ENCODE peak calls at places on chromosome 4, in seven cellular contexts. One of them, this sample, is unnamed.

GRCh38 chr4:34417160-34417559 is 1827.2 kb downstream of the ARAP2 start:
- DNase-seq in glutamatergic neuron: no peak
- DNase-seq in choroid plexus epithelial cell: peak; percentile 4
- DNase-seq in AG09319: no peak
- DNase-seq in upper lobe of right lung: no peak
- DNase-seq in chondrocyte: no peak
- DNase-seq in heart left ventricle: no peak
- DNase-seq in this sample: peak; percentile 10

GRCh38 chr4:8912506-8912905 is 40.9 kb upstream of the HMX1 start:
- DNase-seq in glutamatergic neuron: no peak
- DNase-seq in choroid plexus epithelial cell: no peak
- DNase-seq in AG09319: no peak
- DNase-seq in upper lobe of right lung: no peak
- DNase-seq in chondrocyte: peak; percentile 47
- DNase-seq in heart left ventricle: peak; percentile 8
- DNase-seq in this sample: no peak

GRCh38 chr4:10733016-10733415 is 48.4 kb upstream of the CLNK start:
- DNase-seq in glutamatergic neuron: no peak
- DNase-seq in choroid plexus epithelial cell: no peak
- DNase-seq in AG09319: no peak
- DNase-seq in upper lobe of right lung: no peak
- DNase-seq in chondrocyte: no peak
- DNase-seq in heart left ventricle: no peak
- DNase-seq in this sample: no peak

GRCh38 chr4:2043396-2044118 is 15.6 kb upstream of the NAT8L start:
- DNase-seq in glutamatergic neuron: no peak
- DNase-seq in choroid plexus epithelial cell: no peak
- DNase-seq in AG09319: no peak
- DNase-seq in upper lobe of right lung: peak; percentile 60
- DNase-seq in chondrocyte: no peak
- DNase-seq in heart left ventricle: no peak
- DNase-seq in this sample: no peak

GRCh38 chr4:33160126-33160525 is 2440.0 kb downstream of the PCDH7 start:
- DNase-seq in glutamatergic neuron: no peak
- DNase-seq in choroid plexus epithelial cell: peak; percentile 47
- DNase-seq in AG09319: peak; percentile 5
- DNase-seq in upper lobe of right lung: no peak
- DNase-seq in chondrocyte: no peak
- DNase-seq in heart left ventricle: no peak
- DNase-seq in this sample: peak; percentile 13

GRCh38 chr4:182085051-182085480 is 158.1 kb upstream of the TENM3 start:
- DNase-seq in glutamatergic neuron: no peak
- DNase-seq in choroid plexus epithelial cell: peak; percentile 69
- DNase-seq in AG09319: no peak
- DNase-seq in upper lobe of right lung: no peak
- DNase-seq in chondrocyte: no peak
- DNase-seq in heart left ventricle: no peak
- DNase-seq in this sample: no peak

GRCh38 chr4:1472148-1472797 is 66.0 kb upstream of the NKX1-1 start:
- DNase-seq in glutamatergic neuron: peak; percentile 23
- DNase-seq in choroid plexus epithelial cell: no peak
- DNase-seq in AG09319: no peak
- DNase-seq in upper lobe of right lung: no peak
- DNase-seq in chondrocyte: peak; percentile 85
- DNase-seq in heart left ventricle: no peak
- DNase-seq in this sample: no peak

GRCh38 chr4:140739971-140740370 is 16.2 kb downstream of the TBC1D9 start:
- DNase-seq in glutamatergic neuron: no peak
- DNase-seq in choroid plexus epithelial cell: no peak
- DNase-seq in AG09319: no peak
- DNase-seq in upper lobe of right lung: no peak
- DNase-seq in chondrocyte: no peak
- DNase-seq in heart left ventricle: no peak
- DNase-seq in this sample: no peak

GRCh38 chr4:107906458-107907100 is 24.8 kb upstream of the CYP2U1 start:
- DNase-seq in glutamatergic neuron: no peak
- DNase-seq in choroid plexus epithelial cell: no peak
- DNase-seq in AG09319: no peak
- DNase-seq in upper lobe of right lung: no peak
- DNase-seq in chondrocyte: no peak
- DNase-seq in heart left ventricle: no peak
- DNase-seq in this sample: no peak

GRCh38 chr4:40840255-40840984 is 90.7 kb downstream of the NSUN7 start:
- DNase-seq in glutamatergic neuron: no peak
- DNase-seq in choroid plexus epithelial cell: no peak
- DNase-seq in AG09319: no peak
- DNase-seq in upper lobe of right lung: no peak
- DNase-seq in chondrocyte: no peak
- DNase-seq in heart left ventricle: no peak
- DNase-seq in this sample: no peak

GRCh38 chr4:3313139-3313538 is 20.3 kb downstream of the RGS12 start:
- DNase-seq in glutamatergic neuron: no peak
- DNase-seq in choroid plexus epithelial cell: no peak
- DNase-seq in AG09319: no peak
- DNase-seq in upper lobe of right lung: peak; percentile 17
- DNase-seq in chondrocyte: no peak
- DNase-seq in heart left ventricle: peak; percentile 3
- DNase-seq in this sample: no peak

GRCh38 chr4:99356992-99357391 is 4.4 kb upstream of the ADH1C start:
- DNase-seq in glutamatergic neuron: no peak
- DNase-seq in choroid plexus epithelial cell: no peak
- DNase-seq in AG09319: no peak
- DNase-seq in upper lobe of right lung: no peak
- DNase-seq in chondrocyte: no peak
- DNase-seq in heart left ventricle: no peak
- DNase-seq in this sample: no peak

GRCh38 chr4:71052716-71053115 is 59.3 kb downstream of the DCK start:
- DNase-seq in glutamatergic neuron: no peak
- DNase-seq in choroid plexus epithelial cell: no peak
- DNase-seq in AG09319: no peak
- DNase-seq in upper lobe of right lung: no peak
- DNase-seq in chondrocyte: no peak
- DNase-seq in heart left ventricle: no peak
- DNase-seq in this sample: no peak

GRCh38 chr4:185004562-185005208 is 13.6 kb upstream of the HELT start:
- DNase-seq in glutamatergic neuron: peak; percentile 34
- DNase-seq in choroid plexus epithelial cell: peak; percentile 15
- DNase-seq in AG09319: no peak
- DNase-seq in upper lobe of right lung: peak; percentile 74
- DNase-seq in chondrocyte: no peak
- DNase-seq in heart left ventricle: no peak
- DNase-seq in this sample: peak; percentile 5

GRCh38 chr4:39410415-39410814 is 3.7 kb downstream of the KLB start:
- DNase-seq in glutamatergic neuron: no peak
- DNase-seq in choroid plexus epithelial cell: peak; percentile 50
- DNase-seq in AG09319: no peak
- DNase-seq in upper lobe of right lung: no peak
- DNase-seq in chondrocyte: no peak
- DNase-seq in heart left ventricle: no peak
- DNase-seq in this sample: no peak

GRCh38 chr4:88137112-88137511 is 21.3 kb downstream of the ABCG2 start:
- DNase-seq in glutamatergic neuron: no peak
- DNase-seq in choroid plexus epithelial cell: no peak
- DNase-seq in AG09319: no peak
- DNase-seq in upper lobe of right lung: no peak
- DNase-seq in chondrocyte: no peak
- DNase-seq in heart left ventricle: no peak
- DNase-seq in this sample: peak; percentile 34

GRCh38 chr4:10733486-10733885 is 48.9 kb upstream of the CLNK start:
- DNase-seq in glutamatergic neuron: no peak
- DNase-seq in choroid plexus epithelial cell: no peak
- DNase-seq in AG09319: no peak
- DNase-seq in upper lobe of right lung: no peak
- DNase-seq in chondrocyte: no peak
- DNase-seq in heart left ventricle: no peak
- DNase-seq in this sample: no peak

GRCh38 chr4:102829803-102830202 is 2.5 kb upstream of the UBE2D3 start:
- DNase-seq in glutamatergic neuron: no peak
- DNase-seq in choroid plexus epithelial cell: no peak
- DNase-seq in AG09319: no peak
- DNase-seq in upper lobe of right lung: no peak
- DNase-seq in chondrocyte: no peak
- DNase-seq in heart left ventricle: no peak
- DNase-seq in this sample: no peak

GRCh38 chr4:102828497-102828808 is 1.1 kb upstream of the UBE2D3 start:
- DNase-seq in glutamatergic neuron: no peak
- DNase-seq in choroid plexus epithelial cell: no peak
- DNase-seq in AG09319: no peak
- DNase-seq in upper lobe of right lung: no peak
- DNase-seq in chondrocyte: no peak
- DNase-seq in heart left ventricle: no peak
- DNase-seq in this sample: no peak

GRCh38 chr4:102826105-102826889 is 1.1 kb downstream of the UBE2D3 start:
- DNase-seq in glutamatergic neuron: no peak
- DNase-seq in choroid plexus epithelial cell: no peak
- DNase-seq in AG09319: no peak
- DNase-seq in upper lobe of right lung: no peak
- DNase-seq in chondrocyte: no peak
- DNase-seq in heart left ventricle: no peak
- DNase-seq in this sample: no peak

GRCh38 chr4:102826890-102827673 is at the start of gene UBE2D3:
- DNase-seq in glutamatergic neuron: peak; percentile 96
- DNase-seq in choroid plexus epithelial cell: peak; percentile 99
- DNase-seq in AG09319: peak; percentile 95
- DNase-seq in upper lobe of right lung: peak; percentile 97
- DNase-seq in chondrocyte: peak; percentile 99
- DNase-seq in heart left ventricle: peak; percentile 95
- DNase-seq in this sample: peak; percentile 76

GRCh38 chr4:102827674-102828496 is 534 bp upstream of the UBE2D3 start:
- DNase-seq in glutamatergic neuron: peak; percentile 97
- DNase-seq in choroid plexus epithelial cell: peak; percentile 100
- DNase-seq in AG09319: peak; percentile 100
- DNase-seq in upper lobe of right lung: peak; percentile 99
- DNase-seq in chondrocyte: peak; percentile 98
- DNase-seq in heart left ventricle: peak; percentile 100
- DNase-seq in this sample: peak; percentile 100
- TF ChIP-seq CTCF in glutamatergic neuron: no peak
- TF ChIP-seq CTCF in choroid plexus epithelial cell: peak; percentile 14
- TF ChIP-seq CTCF in AG09319: peak; percentile 15
- TF ChIP-seq CTCF in upper lobe of right lung: peak; percentile 8
- TF ChIP-seq CTCF in chondrocyte: no peak
- TF ChIP-seq CTCF in heart left ventricle: no peak
- TF ChIP-seq CTCF in this sample: peak; percentile 1

GRCh38 chr4:138561276-138561880 is 319.2 kb upstream of the SLC7A11 start:
- DNase-seq in glutamatergic neuron: no peak
- DNase-seq in choroid plexus epithelial cell: no peak
- DNase-seq in AG09319: no peak
- DNase-seq in upper lobe of right lung: peak; percentile 60
- DNase-seq in chondrocyte: peak; percentile 81
- DNase-seq in heart left ventricle: no peak
- DNase-seq in this sample: no peak

GRCh38 chr4:138562544-138562961 is 320.4 kb upstream of the SLC7A11 start:
- DNase-seq in glutamatergic neuron: no peak
- DNase-seq in choroid plexus epithelial cell: peak; percentile 75
- DNase-seq in AG09319: peak; percentile 20
- DNase-seq in upper lobe of right lung: no peak
- DNase-seq in chondrocyte: no peak
- DNase-seq in heart left ventricle: peak; percentile 38
- DNase-seq in this sample: peak; percentile 55

GRCh38 chr4:138558886-138559285 is 316.7 kb upstream of the SLC7A11 start:
- DNase-seq in glutamatergic neuron: no peak
- DNase-seq in choroid plexus epithelial cell: no peak
- DNase-seq in AG09319: no peak
- DNase-seq in upper lobe of right lung: no peak
- DNase-seq in chondrocyte: no peak
- DNase-seq in heart left ventricle: no peak
- DNase-seq in this sample: no peak

GRCh38 chr4:138561906-138562305 is 319.8 kb upstream of the SLC7A11 start:
- DNase-seq in glutamatergic neuron: no peak
- DNase-seq in choroid plexus epithelial cell: no peak
- DNase-seq in AG09319: no peak
- DNase-seq in upper lobe of right lung: no peak
- DNase-seq in chondrocyte: peak; percentile 70
- DNase-seq in heart left ventricle: no peak
- DNase-seq in this sample: no peak

DNA sequence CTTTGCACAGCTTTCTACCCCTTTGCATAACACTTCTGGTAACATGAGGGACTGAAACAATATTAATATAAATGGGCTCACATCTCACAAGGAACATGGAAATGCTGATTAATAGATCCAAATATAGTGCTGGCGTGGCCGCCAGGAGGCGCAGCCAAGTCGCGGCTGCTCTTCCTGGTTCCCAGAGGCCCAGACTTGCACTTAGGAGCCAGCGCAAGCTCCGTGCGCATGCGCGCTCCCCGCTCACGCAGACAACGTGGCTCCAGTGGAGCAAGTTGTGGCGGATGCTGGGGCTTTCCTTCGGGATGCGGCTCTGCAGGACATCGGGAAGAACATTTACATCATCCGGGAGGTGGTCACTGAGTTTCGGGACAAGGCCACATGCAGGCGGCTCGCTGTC is 318.3 kb upstream of the SLC7A11 start:
- DNase-seq in glutamatergic neuron: no peak
- DNase-seq in choroid plexus epithelial cell: no peak
- DNase-seq in AG09319: no peak
- DNase-seq in upper lobe of right lung: no peak
- DNase-seq in chondrocyte: no peak
- DNase-seq in heart left ventricle: no peak
- DNase-seq in this sample: no peak
- TF ChIP-seq CTCF in glutamatergic neuron: peak; percentile 28
- TF ChIP-seq CTCF in choroid plexus epithelial cell: no peak
- TF ChIP-seq CTCF in AG09319: no peak
- TF ChIP-seq CTCF in upper lobe of right lung: no peak
- TF ChIP-seq CTCF in chondrocyte: no peak
- TF ChIP-seq CTCF in heart left ventricle: no peak
- TF ChIP-seq CTCF in this sample: no peak

DNA sequence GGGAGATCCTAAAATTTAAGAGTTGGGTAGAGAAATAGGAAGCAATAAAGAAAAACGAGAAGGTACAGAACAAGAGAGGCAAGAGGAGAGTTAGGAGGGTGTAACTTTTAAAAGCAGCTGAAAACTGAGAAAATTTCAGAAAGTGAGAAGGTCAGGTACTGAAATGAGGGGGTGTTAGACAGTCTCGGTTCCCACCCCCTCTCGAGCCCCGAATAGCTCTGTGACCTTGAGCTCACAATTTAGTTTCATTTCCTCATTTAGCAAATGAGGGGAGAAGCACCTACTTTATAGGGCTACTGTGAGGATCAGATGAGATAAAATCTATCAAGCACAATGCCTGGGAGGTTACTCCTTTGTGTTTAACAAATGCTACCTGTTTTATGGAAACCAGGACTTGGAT is 4.8 kb downstream of the UGT8 start:
- DNase-seq in glutamatergic neuron: no peak
- DNase-seq in choroid plexus epithelial cell: no peak
- DNase-seq in AG09319: no peak
- DNase-seq in upper lobe of right lung: no peak
- DNase-seq in chondrocyte: no peak
- DNase-seq in heart left ventricle: no peak
- DNase-seq in this sample: no peak
- TF ChIP-seq CTCF in glutamatergic neuron: no peak
- TF ChIP-seq CTCF in choroid plexus epithelial cell: no peak
- TF ChIP-seq CTCF in AG09319: no peak
- TF ChIP-seq CTCF in upper lobe of right lung: no peak
- TF ChIP-seq CTCF in chondrocyte: no peak
- TF ChIP-seq CTCF in heart left ventricle: no peak
- TF ChIP-seq CTCF in this sample: no peak

DNA sequence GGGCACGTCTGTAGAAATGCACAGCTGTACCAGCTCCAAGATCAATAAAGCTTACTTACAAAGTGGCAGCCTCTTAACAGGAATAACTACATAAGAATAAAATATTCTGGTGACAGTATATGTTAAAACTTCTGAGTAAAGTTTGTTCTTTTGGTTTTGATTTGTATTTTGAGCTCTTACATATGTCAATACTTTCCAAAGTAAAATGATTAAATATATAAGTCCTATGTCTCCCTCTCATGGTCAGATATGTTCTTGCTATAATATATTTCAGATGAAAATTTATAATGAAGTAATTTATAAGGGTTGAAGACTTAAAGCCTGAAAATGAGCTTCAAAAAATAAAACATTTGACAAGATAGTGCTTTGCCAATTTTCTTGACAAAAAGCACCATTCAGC is 254.4 kb downstream of the NPFFR2 start:
- DNase-seq in glutamatergic neuron: no peak
- DNase-seq in choroid plexus epithelial cell: peak; percentile 39
- DNase-seq in AG09319: no peak
- DNase-seq in upper lobe of right lung: no peak
- DNase-seq in chondrocyte: no peak
- DNase-seq in heart left ventricle: no peak
- DNase-seq in this sample: peak; percentile 48
- TF ChIP-seq CTCF in glutamatergic neuron: no peak
- TF ChIP-seq CTCF in choroid plexus epithelial cell: no peak
- TF ChIP-seq CTCF in AG09319: no peak
- TF ChIP-seq CTCF in upper lobe of right lung: peak; percentile 15
- TF ChIP-seq CTCF in chondrocyte: peak; percentile 80
- TF ChIP-seq CTCF in heart left ventricle: no peak
- TF ChIP-seq CTCF in this sample: no peak

This sample was measured in bronchial epithelial cell.